ENCODE peak calls at places on chromosomes 6 and 20, in ten cellular contexts. One of them, this sample, is unnamed.

GRCh38 chr6:33252758-33253157 is 18.9 kb downstream of the VPS52 start:
- DNase-seq in endothelial cell: no peak
- DNase-seq in SW480: no peak
- DNase-seq in M059J: peak; percentile 60
- DNase-seq in naive thymus-derived CD4-positive, alpha-beta T cell: no peak
- DNase-seq in GM20000: no peak
- DNase-seq in astrocyte of the cerebellum: no peak
- DNase-seq in activated T-cell treated with anti-CD3 and anti-CD28 coated beads, Interleukin-2, amount 50 U/mL, for 72 hours: no peak
- DNase-seq in neural progenitor cell: no peak
- DNase-seq in iPS-NIHi11: no peak
- DNase-seq in this sample: peak; percentile 83

GRCh38 chr6:4961322-4962168 is 42.3 kb downstream of the RPP40 start:
- DNase-seq in endothelial cell: no peak
- DNase-seq in SW480: no peak
- DNase-seq in M059J: no peak
- DNase-seq in naive thymus-derived CD4-positive, alpha-beta T cell: no peak
- DNase-seq in GM20000: no peak
- DNase-seq in astrocyte of the cerebellum: no peak
- DNase-seq in activated T-cell treated with anti-CD3 and anti-CD28 coated beads, Interleukin-2, amount 50 U/mL, for 72 hours: no peak
- DNase-seq in neural progenitor cell: no peak
- DNase-seq in iPS-NIHi11: no peak
- DNase-seq in this sample: peak; percentile 8

GRCh38 chr6:105981002-105981887 is 104.9 kb upstream of the PRDM1 start:
- DNase-seq in endothelial cell: peak; percentile 48
- DNase-seq in SW480: no peak
- DNase-seq in M059J: no peak
- DNase-seq in naive thymus-derived CD4-positive, alpha-beta T cell: no peak
- DNase-seq in GM20000: peak; percentile 37
- DNase-seq in astrocyte of the cerebellum: no peak
- DNase-seq in activated T-cell treated with anti-CD3 and anti-CD28 coated beads, Interleukin-2, amount 50 U/mL, for 72 hours: peak; percentile 70
- DNase-seq in neural progenitor cell: peak; percentile 26
- DNase-seq in iPS-NIHi11: peak; percentile 68
- DNase-seq in this sample: no peak

GRCh38 chr20:32535316-32535952 is 49.7 kb downstream of the NOL4L start:
- DNase-seq in endothelial cell: no peak
- DNase-seq in SW480: peak; percentile 56
- DNase-seq in M059J: no peak
- DNase-seq in naive thymus-derived CD4-positive, alpha-beta T cell: peak; percentile 64
- DNase-seq in GM20000: no peak
- DNase-seq in astrocyte of the cerebellum: no peak
- DNase-seq in activated T-cell treated with anti-CD3 and anti-CD28 coated beads, Interleukin-2, amount 50 U/mL, for 72 hours: no peak
- DNase-seq in neural progenitor cell: peak; percentile 47
- DNase-seq in iPS-NIHi11: no peak
- DNase-seq in this sample: no peak

GRCh38 chr6:165574220-165574619 is 88.8 kb downstream of the PDE10A start:
- DNase-seq in endothelial cell: no peak
- DNase-seq in SW480: no peak
- DNase-seq in M059J: no peak
- DNase-seq in naive thymus-derived CD4-positive, alpha-beta T cell: no peak
- DNase-seq in GM20000: no peak
- DNase-seq in astrocyte of the cerebellum: no peak
- DNase-seq in activated T-cell treated with anti-CD3 and anti-CD28 coated beads, Interleukin-2, amount 50 U/mL, for 72 hours: no peak
- DNase-seq in neural progenitor cell: no peak
- DNase-seq in iPS-NIHi11: no peak
- DNase-seq in this sample: no peak

GRCh38 chr6:37236921-37237320 is 20.7 kb upstream of the TBC1D22B start:
- DNase-seq in endothelial cell: no peak
- DNase-seq in SW480: no peak
- DNase-seq in M059J: peak; percentile 90
- DNase-seq in naive thymus-derived CD4-positive, alpha-beta T cell: no peak
- DNase-seq in GM20000: no peak
- DNase-seq in astrocyte of the cerebellum: no peak
- DNase-seq in activated T-cell treated with anti-CD3 and anti-CD28 coated beads, Interleukin-2, amount 50 U/mL, for 72 hours: no peak
- DNase-seq in neural progenitor cell: no peak
- DNase-seq in iPS-NIHi11: no peak
- DNase-seq in this sample: peak; percentile 37

GRCh38 chr6:129628101-129628815 is 81.7 kb downstream of the ARHGAP18 start:
- DNase-seq in endothelial cell: no peak
- DNase-seq in SW480: no peak
- DNase-seq in M059J: no peak
- DNase-seq in naive thymus-derived CD4-positive, alpha-beta T cell: no peak
- DNase-seq in GM20000: no peak
- DNase-seq in astrocyte of the cerebellum: no peak
- DNase-seq in activated T-cell treated with anti-CD3 and anti-CD28 coated beads, Interleukin-2, amount 50 U/mL, for 72 hours: no peak
- DNase-seq in neural progenitor cell: no peak
- DNase-seq in iPS-NIHi11: no peak
- DNase-seq in this sample: no peak

GRCh38 chr6:46129634-46130505 is at the start of gene ENPP4:
- DNase-seq in endothelial cell: peak; percentile 91
- DNase-seq in SW480: peak; percentile 89
- DNase-seq in M059J: peak; percentile 78
- DNase-seq in naive thymus-derived CD4-positive, alpha-beta T cell: peak; percentile 94
- DNase-seq in GM20000: peak; percentile 95
- DNase-seq in astrocyte of the cerebellum: peak; percentile 62
- DNase-seq in activated T-cell treated with anti-CD3 and anti-CD28 coated beads, Interleukin-2, amount 50 U/mL, for 72 hours: peak; percentile 93
- DNase-seq in neural progenitor cell: peak; percentile 95
- DNase-seq in iPS-NIHi11: peak; percentile 99
- DNase-seq in this sample: peak; percentile 48

GRCh38 chr6:132490024-132490423 is 22.9 kb downstream of the STX7 start:
- DNase-seq in endothelial cell: no peak
- DNase-seq in SW480: no peak
- DNase-seq in M059J: no peak
- DNase-seq in naive thymus-derived CD4-positive, alpha-beta T cell: no peak
- DNase-seq in GM20000: no peak
- DNase-seq in astrocyte of the cerebellum: no peak
- DNase-seq in activated T-cell treated with anti-CD3 and anti-CD28 coated beads, Interleukin-2, amount 50 U/mL, for 72 hours: no peak
- DNase-seq in neural progenitor cell: no peak
- DNase-seq in iPS-NIHi11: no peak
- DNase-seq in this sample: peak; percentile 71

GRCh38 chr20:9306521-9306920 is 207.9 kb upstream of the LAMP5 start:
- DNase-seq in endothelial cell: no peak
- DNase-seq in SW480: no peak
- DNase-seq in M059J: peak; percentile 42
- DNase-seq in naive thymus-derived CD4-positive, alpha-beta T cell: no peak
- DNase-seq in GM20000: no peak
- DNase-seq in astrocyte of the cerebellum: peak; percentile 32
- DNase-seq in activated T-cell treated with anti-CD3 and anti-CD28 coated beads, Interleukin-2, amount 50 U/mL, for 72 hours: no peak
- DNase-seq in neural progenitor cell: no peak
- DNase-seq in iPS-NIHi11: no peak
- DNase-seq in this sample: peak; percentile 87

GRCh38 chr20:51861726-51862466 is 59.6 kb upstream of the SALL4 start:
- DNase-seq in endothelial cell: no peak
- DNase-seq in SW480: no peak
- DNase-seq in M059J: peak; percentile 79
- DNase-seq in naive thymus-derived CD4-positive, alpha-beta T cell: no peak
- DNase-seq in GM20000: no peak
- DNase-seq in astrocyte of the cerebellum: no peak
- DNase-seq in activated T-cell treated with anti-CD3 and anti-CD28 coated beads, Interleukin-2, amount 50 U/mL, for 72 hours: no peak
- DNase-seq in neural progenitor cell: peak; percentile 16
- DNase-seq in iPS-NIHi11: no peak
- DNase-seq in this sample: peak; percentile 30

GRCh38 chr6:118679293-118679692 is 27.9 kb upstream of the CEP85L start:
- DNase-seq in endothelial cell: no peak
- DNase-seq in SW480: no peak
- DNase-seq in M059J: peak; percentile 19
- DNase-seq in naive thymus-derived CD4-positive, alpha-beta T cell: no peak
- DNase-seq in GM20000: no peak
- DNase-seq in astrocyte of the cerebellum: no peak
- DNase-seq in activated T-cell treated with anti-CD3 and anti-CD28 coated beads, Interleukin-2, amount 50 U/mL, for 72 hours: no peak
- DNase-seq in neural progenitor cell: no peak
- DNase-seq in iPS-NIHi11: no peak
- DNase-seq in this sample: peak; percentile 53

GRCh38 chr6:167652701-167653095 is 174.0 kb upstream of the AFDN start:
- DNase-seq in endothelial cell: peak; percentile 87
- DNase-seq in SW480: no peak
- DNase-seq in M059J: no peak
- DNase-seq in naive thymus-derived CD4-positive, alpha-beta T cell: no peak
- DNase-seq in GM20000: no peak
- DNase-seq in astrocyte of the cerebellum: no peak
- DNase-seq in activated T-cell treated with anti-CD3 and anti-CD28 coated beads, Interleukin-2, amount 50 U/mL, for 72 hours: no peak
- DNase-seq in neural progenitor cell: no peak
- DNase-seq in iPS-NIHi11: peak; percentile 62
- DNase-seq in this sample: no peak

GRCh38 chr6:36333889-36334288 is 2.8 kb downstream of the BNIP5 start:
- DNase-seq in endothelial cell: no peak
- DNase-seq in SW480: no peak
- DNase-seq in M059J: no peak
- DNase-seq in naive thymus-derived CD4-positive, alpha-beta T cell: no peak
- DNase-seq in GM20000: no peak
- DNase-seq in astrocyte of the cerebellum: no peak
- DNase-seq in activated T-cell treated with anti-CD3 and anti-CD28 coated beads, Interleukin-2, amount 50 U/mL, for 72 hours: no peak
- DNase-seq in neural progenitor cell: no peak
- DNase-seq in iPS-NIHi11: no peak
- DNase-seq in this sample: peak; percentile 43

GRCh38 chr20:44648068-44648467 is 3.4 kb downstream of the ADA start:
- DNase-seq in endothelial cell: no peak
- DNase-seq in SW480: no peak
- DNase-seq in M059J: no peak
- DNase-seq in naive thymus-derived CD4-positive, alpha-beta T cell: no peak
- DNase-seq in GM20000: no peak
- DNase-seq in astrocyte of the cerebellum: no peak
- DNase-seq in activated T-cell treated with anti-CD3 and anti-CD28 coated beads, Interleukin-2, amount 50 U/mL, for 72 hours: no peak
- DNase-seq in neural progenitor cell: no peak
- DNase-seq in iPS-NIHi11: no peak
- DNase-seq in this sample: no peak

GRCh38 chr6:38603966-38604365 is 35.8 kb downstream of the BTBD9 start:
- DNase-seq in endothelial cell: no peak
- DNase-seq in SW480: no peak
- DNase-seq in M059J: no peak
- DNase-seq in naive thymus-derived CD4-positive, alpha-beta T cell: no peak
- DNase-seq in GM20000: no peak
- DNase-seq in astrocyte of the cerebellum: no peak
- DNase-seq in activated T-cell treated with anti-CD3 and anti-CD28 coated beads, Interleukin-2, amount 50 U/mL, for 72 hours: no peak
- DNase-seq in neural progenitor cell: no peak
- DNase-seq in iPS-NIHi11: no peak
- DNase-seq in this sample: peak; percentile 43

GRCh38 chr6:56193846-56194245 is 53.5 kb downstream of the COL21A1 start:
- DNase-seq in endothelial cell: no peak
- DNase-seq in SW480: no peak
- DNase-seq in M059J: peak; percentile 78
- DNase-seq in naive thymus-derived CD4-positive, alpha-beta T cell: no peak
- DNase-seq in GM20000: no peak
- DNase-seq in astrocyte of the cerebellum: no peak
- DNase-seq in activated T-cell treated with anti-CD3 and anti-CD28 coated beads, Interleukin-2, amount 50 U/mL, for 72 hours: no peak
- DNase-seq in neural progenitor cell: no peak
- DNase-seq in iPS-NIHi11: no peak
- DNase-seq in this sample: peak; percentile 19

GRCh38 chr20:18001131-18001921 is 32.5 kb downstream of the MGME1 start:
- DNase-seq in endothelial cell: no peak
- DNase-seq in SW480: no peak
- DNase-seq in M059J: peak; percentile 81
- DNase-seq in naive thymus-derived CD4-positive, alpha-beta T cell: no peak
- DNase-seq in GM20000: no peak
- DNase-seq in astrocyte of the cerebellum: peak; percentile 65
- DNase-seq in activated T-cell treated with anti-CD3 and anti-CD28 coated beads, Interleukin-2, amount 50 U/mL, for 72 hours: no peak
- DNase-seq in neural progenitor cell: no peak
- DNase-seq in iPS-NIHi11: no peak
- DNase-seq in this sample: peak; percentile 67

GRCh38 chr6:36780517-36781210 is 58.6 kb downstream of the CPNE5 start:
- DNase-seq in endothelial cell: no peak
- DNase-seq in SW480: peak; percentile 17
- DNase-seq in M059J: no peak
- DNase-seq in naive thymus-derived CD4-positive, alpha-beta T cell: no peak
- DNase-seq in GM20000: no peak
- DNase-seq in astrocyte of the cerebellum: no peak
- DNase-seq in activated T-cell treated with anti-CD3 and anti-CD28 coated beads, Interleukin-2, amount 50 U/mL, for 72 hours: no peak
- DNase-seq in neural progenitor cell: no peak
- DNase-seq in iPS-NIHi11: no peak
- DNase-seq in this sample: no peak